ENCODE peak calls at places on chromosomes 11 and 22, in five cellular contexts. U is SK-N-SH, K is H1, F is suprapubic skin, B is HepG2. L is an unnamed sample.
A peak's percentile ranks its signal among the peaks of the same experiment; 100 is the strongest.

GRCh38 chr11:117415358-117415896 is 87.8 kb downstream of the CEP164 start:
- DNase-seq in U (no peak), K (no peak), F (peak; percentile 28), B (no peak), L (peak; percentile 32)

GRCh38 chr11:75689861-75690641 is 21.2 kb upstream of the MAP6 start:
- DNase-seq in U (no peak), K (no peak), F (no peak), B (no peak), L (no peak)

GRCh38 chr11:58968251-58968711 is 29.0 kb downstream of the GLYATL1 start:
- DNase-seq in U (no peak), K (no peak), F (no peak), B (no peak), L (no peak)

GRCh38 chr22:36761553-36762240 is 14.2 kb downstream of the IFT27 start:
- DNase-seq in U (no peak), K (no peak), F (peak; percentile 71), B (no peak), L (peak; percentile 46)

GRCh38 chr11:109033627-109034340 is 368.9 kb downstream of the DDX10 start:
- DNase-seq in U (no peak), K (no peak), F (no peak), B (no peak), L (no peak)

GRCh38 chr22:26763633-26764295 is 106.4 kb downstream of the MIAT start:
- DNase-seq in U (no peak), K (no peak), F (no peak), B (peak; percentile 43), L (no peak)

GRCh38 chr11:83600656-83601055 is 314.5 kb upstream of the CCDC90B start:
- DNase-seq in U (no peak), K (no peak), F (no peak), B (peak; percentile 41), L (no peak)

GRCh38 chr22:42282252-42282942 is 11.9 kb upstream of the TCF20 start:
- DNase-seq in U (no peak), K (no peak), F (no peak), B (peak; percentile 67), L (peak; percentile 59)

GRCh38 chr11:65547446-65548125 is 10.6 kb downstream of the LTBP3 start:
- DNase-seq in U (no peak), K (peak; percentile 72), F (no peak), B (no peak), L (no peak)

GRCh38 chr22:43313497-43314474 is 29.4 kb downstream of the SCUBE1 start:
- DNase-seq in U (no peak), K (no peak), F (no peak), B (no peak), L (peak; percentile 88)

GRCh38 chr11:94909371-94909820 is 64.0 kb downstream of the CWC15 start:
- DNase-seq in U (no peak), K (no peak), F (no peak), B (no peak), L (no peak)

GRCh38 chr11:5291207-5291838 is 10.4 kb downstream of the OR51B4 start:
- DNase-seq in U (peak; percentile 9), K (no peak), F (no peak), B (peak; percentile 7), L (no peak)

GRCh38 chr22:40310771-40311120 is 35.6 kb upstream of the ADSL start:
- DNase-seq in U (no peak), K (no peak), F (no peak), B (no peak), L (no peak)

GRCh38 chr22:24159650-24160049 is 21.6 kb upstream of the SUSD2 start:
- DNase-seq in U (no peak), K (no peak), F (no peak), B (no peak), L (no peak)

GRCh38 chr11:101881586-101881985 is 33.2 kb upstream of the CEP126 start:
- DNase-seq in U (no peak), K (no peak), F (no peak), B (no peak), L (no peak)

GRCh38 chr11:101885631-101886030 is 29.2 kb upstream of the CEP126 start:
- DNase-seq in U (no peak), K (no peak), F (no peak), B (no peak), L (no peak)

GRCh38 chr11:101880208-101880607 is 34.6 kb upstream of the CEP126 start:
- DNase-seq in U (peak; percentile 8), K (no peak), F (no peak), B (peak; percentile 75), L (no peak)
- TF ChIP-seq CTCF in U (peak; percentile 67), K (peak; percentile 29), F (no peak), B (peak; percentile 67), L (no peak)

DNA sequence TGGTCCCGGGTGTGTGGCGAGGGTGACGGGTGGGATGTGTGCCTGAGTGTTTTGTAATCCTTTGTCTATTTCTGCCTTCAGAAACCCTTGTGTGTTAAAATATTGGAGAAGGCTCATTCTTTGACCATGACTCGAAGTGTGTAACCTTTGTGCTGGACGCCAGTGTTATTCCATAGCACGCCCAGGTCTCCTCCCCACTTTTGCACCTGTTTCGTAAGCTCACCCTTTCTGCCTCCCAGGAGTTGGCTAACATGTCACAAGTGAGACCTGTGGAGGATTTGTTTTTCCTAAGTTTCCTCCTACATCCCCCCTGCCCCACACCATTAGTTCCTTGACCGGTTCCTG is 382 bp downstream of the C11orf54 start:
- DNase-seq in U (no peak), K (no peak), F (no peak), B (peak; percentile 95), L (peak; percentile 84)
- TF ChIP-seq POLR2AphosphoS5 in U (no peak), K (no peak), F (no peak), B (peak; percentile 46), L (no peak)

GRCh38 chr11:67311556-67312082 is 8.3 kb downstream of the SSH3 start:
- DNase-seq in U (no peak), K (no peak), F (peak; percentile 76), B (no peak), L (no peak)
- TF ChIP-seq CTCF in U (no peak), K (peak; percentile 21), F (no peak), B (no peak), L (no peak)

GRCh38 chr11:124945826-124946225 is 8.2 kb upstream of the CCDC15 start:
- DNase-seq in U (no peak), K (no peak), F (no peak), B (no peak), L (no peak)
- TF ChIP-seq POLR2AphosphoS5 in U (no peak), K (no peak), F (no peak), B (no peak), L (no peak)

DNA sequence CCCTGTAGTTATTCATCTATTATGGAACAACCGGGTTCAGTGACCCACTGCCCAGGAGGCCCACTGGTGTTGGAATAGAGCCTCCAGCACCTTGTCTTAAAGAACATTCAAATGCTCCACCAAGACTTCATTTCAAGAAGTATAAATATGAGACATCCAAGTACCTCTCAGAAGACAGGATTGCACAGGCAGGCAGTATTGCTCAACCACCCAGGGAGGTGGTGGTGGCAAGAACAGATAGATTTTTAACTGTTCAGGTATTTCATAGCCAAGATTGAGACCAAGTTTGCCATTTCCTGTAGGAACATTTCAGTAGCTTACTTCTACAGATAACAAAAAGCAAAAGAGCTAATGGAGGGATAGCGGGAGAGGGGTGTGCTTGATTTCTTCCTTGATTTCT is 78.7 kb downstream of the COMMD9 start:
- DNase-seq in U (no peak), K (no peak), F (no peak), B (no peak), L (no peak)
- TF ChIP-seq CTCF in U (no peak), K (no peak), F (no peak), B (no peak), L (no peak)

DNA sequence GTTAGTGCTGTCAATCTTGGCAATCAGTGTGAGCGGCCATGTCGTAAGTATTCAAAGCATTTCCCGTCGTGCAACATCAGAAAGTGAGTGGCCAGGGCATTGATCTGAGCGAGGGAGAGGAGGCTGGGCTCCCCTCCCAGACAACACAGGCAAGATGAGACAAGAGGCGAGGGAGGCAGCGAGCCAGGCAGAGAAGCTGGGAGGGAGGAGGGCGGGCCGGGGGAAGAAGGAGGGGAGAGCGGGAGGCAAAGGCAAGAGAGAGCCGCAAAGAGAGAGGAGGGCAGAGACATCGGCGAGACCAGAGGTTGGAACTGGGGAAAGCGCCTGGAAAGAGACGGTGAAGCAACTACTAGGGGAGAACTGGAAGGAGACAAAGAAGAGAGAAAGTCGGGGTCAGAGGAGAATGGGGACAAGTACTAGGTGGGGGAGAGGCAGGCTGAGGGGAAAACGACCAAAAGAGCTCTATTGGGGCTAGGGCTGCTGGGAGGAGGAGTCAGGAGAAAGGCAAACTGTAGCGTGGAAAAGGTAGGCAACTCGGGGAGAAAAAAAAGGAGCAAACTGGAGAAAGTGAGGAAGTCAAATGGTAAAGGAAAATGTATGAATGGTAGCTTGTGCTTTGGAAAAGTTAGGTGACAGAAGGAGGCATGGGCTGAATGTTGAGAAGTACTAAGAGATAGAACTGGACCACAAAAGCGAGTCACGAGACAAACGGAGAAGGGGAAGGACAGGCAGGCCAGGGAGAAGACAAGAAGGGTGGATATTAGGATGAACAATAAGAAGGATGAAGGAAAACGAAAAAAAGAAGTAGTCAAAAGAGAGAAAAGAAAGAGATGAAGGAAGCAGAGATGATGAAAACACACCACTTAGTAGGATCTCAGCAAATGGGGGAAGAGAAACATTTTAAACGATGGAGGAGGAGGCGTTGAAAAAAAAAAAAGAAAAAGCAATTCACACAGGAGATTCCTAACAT is 130.5 kb upstream of the C11orf58 start:
- DNase-seq in U (peak; percentile 69), K (no peak), F (no peak), B (no peak), L (peak; percentile 77)
- TF ChIP-seq POLR2AphosphoS5 in U (no peak), K (no peak), F (no peak), B (no peak), L (peak; percentile 34)

GRCh38 chr11:12069053-12069676 is 41.2 kb upstream of the MICAL2 start:
- DNase-seq in U (no peak), K (peak; percentile 41), F (no peak), B (peak; percentile 74), L (peak; percentile 56)

GRCh38 chr11:12071574-12071973 is 38.8 kb upstream of the MICAL2 start:
- DNase-seq in U (no peak), K (no peak), F (no peak), B (peak; percentile 27), L (no peak)

GRCh38 chr11:12066799-12067508 is 43.4 kb upstream of the MICAL2 start:
- DNase-seq in U (no peak), K (no peak), F (peak; percentile 80), B (peak; percentile 50), L (peak; percentile 87)

GRCh38 chr11:12073436-12073835 is 37.0 kb upstream of the MICAL2 start:
- DNase-seq in U (no peak), K (no peak), F (peak; percentile 24), B (no peak), L (peak; percentile 37)

GRCh38 chr11:12070446-12071267 is 39.7 kb upstream of the MICAL2 start:
- DNase-seq in U (no peak), K (peak; percentile 33), F (peak; percentile 57), B (no peak), L (peak; percentile 75)
- TF ChIP-seq CTCF in U (no peak), K (no peak), F (no peak), B (no peak), L (no peak)

GRCh38 chr22:46593211-46593676 is 26.9 kb upstream of the GRAMD4 start:
- DNase-seq in U (no peak), K (no peak), F (no peak), B (no peak), L (peak; percentile 71)
- TF ChIP-seq POLR2AphosphoS5 in U (no peak), K (no peak), F (no peak), B (no peak), L (peak; percentile 41)

L was measured in sigmoid colon.